ENCODE peak calls at places on chromosomes 16 and 17, in seven cellular contexts. One of them, this sample, is unnamed. For H3K27me3, the result is how much of the 10 kb centered on the place peaks cover.

GRCh38 chr16:28258571-28258970 is 33.8 kb upstream of the SBK1 start:
- DNase-seq in AG04450: no peak
- DNase-seq in aorta: peak
- DNase-seq in heart right ventricle: peak
- DNase-seq in stomach: peak
- DNase-seq in left ventricle myocardium inferior: peak
- DNase-seq in tibial nerve: no peak
- DNase-seq in this sample: peak

GRCh38 chr17:77242118-77242800 is 101.5 kb downstream of the SEC14L1 start:
- DNase-seq in AG04450: no peak
- DNase-seq in aorta: no peak
- DNase-seq in heart right ventricle: no peak
- DNase-seq in stomach: no peak
- DNase-seq in left ventricle myocardium inferior: no peak
- DNase-seq in tibial nerve: no peak
- DNase-seq in this sample: no peak

GRCh38 chr17:21174186-21174585 is 39.8 kb downstream of the TMEM11 start:
- DNase-seq in AG04450: no peak
- DNase-seq in aorta: no peak
- DNase-seq in heart right ventricle: no peak
- DNase-seq in stomach: peak
- DNase-seq in left ventricle myocardium inferior: no peak
- DNase-seq in tibial nerve: no peak
- DNase-seq in this sample: no peak

GRCh38 chr17:77254961-77255741 is 114.4 kb downstream of the SEC14L1 start:
- DNase-seq in AG04450: peak
- DNase-seq in aorta: peak
- DNase-seq in heart right ventricle: no peak
- DNase-seq in stomach: peak
- DNase-seq in left ventricle myocardium inferior: no peak
- DNase-seq in tibial nerve: no peak
- DNase-seq in this sample: no peak

GRCh38 chr17:57600092-57600491 is 145.0 kb downstream of the CCDC182 start:
- DNase-seq in AG04450: no peak
- DNase-seq in aorta: no peak
- DNase-seq in heart right ventricle: no peak
- DNase-seq in stomach: no peak
- DNase-seq in left ventricle myocardium inferior: no peak
- DNase-seq in tibial nerve: no peak
- DNase-seq in this sample: no peak

GRCh38 chr17:75078097-75079022 is 9.4 kb upstream of the SLC16A5 start:
- DNase-seq in AG04450: peak
- DNase-seq in aorta: peak
- DNase-seq in heart right ventricle: no peak
- DNase-seq in stomach: no peak
- DNase-seq in left ventricle myocardium inferior: no peak
- DNase-seq in tibial nerve: no peak
- DNase-seq in this sample: peak

GRCh38 chr17:47830396-47830907 is 889 bp downstream of the MRPL10 start:
- DNase-seq in AG04450: no peak
- DNase-seq in aorta: no peak
- DNase-seq in heart right ventricle: no peak
- DNase-seq in stomach: no peak
- DNase-seq in left ventricle myocardium inferior: no peak
- DNase-seq in tibial nerve: no peak
- DNase-seq in this sample: no peak

GRCh38 chr16:27242868-27243590 is 25.5 kb downstream of the NSMCE1 start:
- DNase-seq in AG04450: peak
- DNase-seq in aorta: peak
- DNase-seq in heart right ventricle: no peak
- DNase-seq in stomach: no peak
- DNase-seq in left ventricle myocardium inferior: no peak
- DNase-seq in tibial nerve: no peak
- DNase-seq in this sample: peak

GRCh38 chr16:426906-427249 is 1.4 kb downstream of the RAB11FIP3 start:
- DNase-seq in AG04450: no peak
- DNase-seq in aorta: no peak
- DNase-seq in heart right ventricle: no peak
- DNase-seq in stomach: no peak
- DNase-seq in left ventricle myocardium inferior: no peak
- DNase-seq in tibial nerve: peak
- DNase-seq in this sample: peak

DNA sequence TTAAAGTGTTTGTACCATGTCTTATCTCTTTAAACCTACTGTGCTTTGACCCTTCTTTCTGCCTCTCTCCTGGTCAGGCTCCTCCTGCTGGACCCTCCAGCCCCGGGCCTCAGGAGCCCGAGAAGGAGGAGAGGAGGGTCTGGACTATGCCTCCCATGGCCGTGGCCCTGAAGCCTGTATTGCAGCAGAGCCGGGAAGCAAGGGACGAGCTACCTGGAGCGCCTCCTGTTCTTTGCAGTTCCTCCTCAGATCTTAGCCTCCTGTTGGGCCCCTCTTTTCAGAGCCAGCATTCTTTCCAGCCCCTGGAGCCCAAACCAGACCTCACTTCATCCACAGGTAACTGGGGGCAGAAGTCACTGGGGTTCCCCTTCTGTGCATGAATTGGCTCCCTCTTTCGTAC is 13.6 kb downstream of the CNTROB start:
- DNase-seq in AG04450: no peak
- DNase-seq in aorta: no peak
- DNase-seq in heart right ventricle: no peak
- DNase-seq in stomach: no peak
- DNase-seq in left ventricle myocardium inferior: no peak
- DNase-seq in tibial nerve: no peak
- DNase-seq in this sample: no peak
- H3K27ac ChIP-seq in AG04450: peak
- H3K27ac ChIP-seq in aorta: no peak
- H3K27ac ChIP-seq in heart right ventricle: no peak
- H3K27ac ChIP-seq in stomach: no peak
- H3K27ac ChIP-seq in left ventricle myocardium inferior: no peak
- H3K27ac ChIP-seq in tibial nerve: no peak
- H3K27ac ChIP-seq in this sample: no peak

DNA sequence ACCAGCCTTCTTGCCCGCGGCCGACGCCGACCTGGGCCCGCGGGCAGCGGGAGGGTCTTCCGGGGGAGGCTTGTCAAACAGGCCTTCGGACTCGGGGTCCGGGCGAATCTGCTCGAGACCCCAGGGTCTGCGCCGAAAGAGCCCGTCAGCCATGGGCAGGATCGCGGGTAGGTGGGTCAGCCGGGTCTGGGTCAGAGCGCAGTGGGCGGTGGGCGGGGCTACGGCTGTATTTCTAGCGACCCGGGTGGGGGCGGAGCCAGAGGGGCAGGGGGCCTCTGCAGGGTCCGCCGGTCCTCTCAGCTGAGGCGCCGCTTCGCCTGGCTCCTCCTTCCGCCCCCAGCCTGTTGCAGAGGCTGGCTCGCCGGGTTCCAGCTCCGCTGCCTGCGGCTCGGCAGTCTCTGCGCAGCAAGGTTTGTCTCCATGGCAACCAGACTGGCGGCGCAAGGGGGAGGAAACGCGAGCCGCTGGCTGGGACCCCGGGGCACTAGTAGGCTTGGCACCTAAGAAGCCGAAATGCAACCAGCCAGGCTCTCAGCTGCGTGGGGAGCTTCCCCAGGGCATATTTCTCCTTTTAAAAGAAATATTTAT is 14.5 kb downstream of the MIS12 start:
- DNase-seq in AG04450: peak
- DNase-seq in aorta: peak
- DNase-seq in heart right ventricle: peak
- DNase-seq in stomach: peak
- DNase-seq in left ventricle myocardium inferior: peak
- DNase-seq in tibial nerve: peak
- DNase-seq in this sample: peak
- H3K27me3 ChIP-seq in AG04450: under half
- H3K27me3 ChIP-seq in aorta: under half
- H3K27me3 ChIP-seq in heart right ventricle: under half
- H3K27me3 ChIP-seq in stomach: under half
- H3K27me3 ChIP-seq in left ventricle myocardium inferior: under half
- H3K27me3 ChIP-seq in tibial nerve: under half
- H3K27me3 ChIP-seq in this sample: under half

GRCh38 chr16:86514656-86515376 is 4.5 kb downstream of the FOXF1 start:
- DNase-seq in AG04450: no peak
- DNase-seq in aorta: no peak
- DNase-seq in heart right ventricle: no peak
- DNase-seq in stomach: no peak
- DNase-seq in left ventricle myocardium inferior: no peak
- DNase-seq in tibial nerve: no peak
- DNase-seq in this sample: no peak
- H3K27ac ChIP-seq in AG04450: peak
- H3K27ac ChIP-seq in aorta: no peak
- H3K27ac ChIP-seq in heart right ventricle: no peak
- H3K27ac ChIP-seq in stomach: peak
- H3K27ac ChIP-seq in left ventricle myocardium inferior: no peak
- H3K27ac ChIP-seq in tibial nerve: no peak
- H3K27ac ChIP-seq in this sample: no peak

GRCh38 chr17:66965801-66966528 is 1.5 kb downstream of the CACNG4 start:
- DNase-seq in AG04450: no peak
- DNase-seq in aorta: no peak
- DNase-seq in heart right ventricle: no peak
- DNase-seq in stomach: no peak
- DNase-seq in left ventricle myocardium inferior: no peak
- DNase-seq in tibial nerve: no peak
- DNase-seq in this sample: no peak
- H3K27me3 ChIP-seq in AG04450: half or more
- H3K27me3 ChIP-seq in aorta: under half
- H3K27me3 ChIP-seq in heart right ventricle: half or more
- H3K27me3 ChIP-seq in stomach: under half
- H3K27me3 ChIP-seq in left ventricle myocardium inferior: half or more
- H3K27me3 ChIP-seq in tibial nerve: half or more
- H3K27me3 ChIP-seq in this sample: under half

GRCh38 chr17:82288602-82288927 is 15.1 kb upstream of the CSNK1D start:
- DNase-seq in AG04450: no peak
- DNase-seq in aorta: no peak
- DNase-seq in heart right ventricle: no peak
- DNase-seq in stomach: no peak
- DNase-seq in left ventricle myocardium inferior: no peak
- DNase-seq in tibial nerve: no peak
- DNase-seq in this sample: no peak

GRCh38 chr17:82291582-82292250 is 18.2 kb upstream of the CSNK1D start:
- DNase-seq in AG04450: no peak
- DNase-seq in aorta: no peak
- DNase-seq in heart right ventricle: no peak
- DNase-seq in stomach: no peak
- DNase-seq in left ventricle myocardium inferior: no peak
- DNase-seq in tibial nerve: no peak
- DNase-seq in this sample: peak

GRCh38 chr17:82287849-82288601 is 14.5 kb upstream of the CSNK1D start:
- DNase-seq in AG04450: peak
- DNase-seq in aorta: peak
- DNase-seq in heart right ventricle: peak
- DNase-seq in stomach: peak
- DNase-seq in left ventricle myocardium inferior: peak
- DNase-seq in tibial nerve: no peak
- DNase-seq in this sample: peak

GRCh38 chr17:82292251-82293154 is 19.0 kb upstream of the CSNK1D start:
- DNase-seq in AG04450: peak
- DNase-seq in aorta: peak
- DNase-seq in heart right ventricle: peak
- DNase-seq in stomach: peak
- DNase-seq in left ventricle myocardium inferior: peak
- DNase-seq in tibial nerve: peak
- DNase-seq in this sample: peak

DNA sequence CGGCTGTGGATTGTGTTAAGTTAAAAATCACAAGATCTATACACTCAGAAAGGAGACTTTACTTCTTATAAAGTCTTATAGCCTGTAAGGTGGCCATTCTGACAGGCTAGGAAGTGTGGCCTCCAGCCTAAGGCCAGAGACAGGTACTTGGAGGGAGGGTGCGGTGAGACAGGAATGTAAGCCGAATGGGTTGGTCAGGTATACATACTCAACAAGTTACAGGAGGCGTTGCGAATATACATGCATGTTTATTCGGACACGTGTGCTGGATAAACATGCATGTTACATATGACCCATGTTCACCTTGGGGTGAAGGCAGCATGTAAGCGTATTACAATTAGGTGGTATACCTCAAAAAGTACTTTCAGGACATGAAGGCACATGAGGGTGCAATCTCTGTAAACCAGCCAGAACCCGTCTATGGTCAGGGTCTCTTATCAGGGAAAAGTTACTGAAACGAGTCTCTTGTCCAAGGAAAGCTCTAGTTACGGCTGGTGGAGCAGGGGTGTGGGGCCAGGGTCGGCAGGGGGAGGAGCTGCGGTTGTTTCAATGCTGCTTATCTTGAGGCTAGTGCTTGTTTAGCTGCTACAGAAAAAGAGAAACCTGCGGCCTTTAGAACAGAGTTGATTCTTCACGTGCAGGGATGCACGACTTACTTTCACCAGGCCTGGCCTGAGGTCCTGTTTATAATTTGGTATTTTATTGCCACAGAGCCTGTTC is 16.5 kb upstream of the CSNK1D start:
- DNase-seq in AG04450: no peak
- DNase-seq in aorta: no peak
- DNase-seq in heart right ventricle: no peak
- DNase-seq in stomach: no peak
- DNase-seq in left ventricle myocardium inferior: no peak
- DNase-seq in tibial nerve: no peak
- DNase-seq in this sample: no peak
- H3K27ac ChIP-seq in AG04450: no peak
- H3K27ac ChIP-seq in aorta: no peak
- H3K27ac ChIP-seq in heart right ventricle: peak
- H3K27ac ChIP-seq in stomach: peak
- H3K27ac ChIP-seq in left ventricle myocardium inferior: peak
- H3K27ac ChIP-seq in tibial nerve: no peak
- H3K27ac ChIP-seq in this sample: no peak

DNA sequence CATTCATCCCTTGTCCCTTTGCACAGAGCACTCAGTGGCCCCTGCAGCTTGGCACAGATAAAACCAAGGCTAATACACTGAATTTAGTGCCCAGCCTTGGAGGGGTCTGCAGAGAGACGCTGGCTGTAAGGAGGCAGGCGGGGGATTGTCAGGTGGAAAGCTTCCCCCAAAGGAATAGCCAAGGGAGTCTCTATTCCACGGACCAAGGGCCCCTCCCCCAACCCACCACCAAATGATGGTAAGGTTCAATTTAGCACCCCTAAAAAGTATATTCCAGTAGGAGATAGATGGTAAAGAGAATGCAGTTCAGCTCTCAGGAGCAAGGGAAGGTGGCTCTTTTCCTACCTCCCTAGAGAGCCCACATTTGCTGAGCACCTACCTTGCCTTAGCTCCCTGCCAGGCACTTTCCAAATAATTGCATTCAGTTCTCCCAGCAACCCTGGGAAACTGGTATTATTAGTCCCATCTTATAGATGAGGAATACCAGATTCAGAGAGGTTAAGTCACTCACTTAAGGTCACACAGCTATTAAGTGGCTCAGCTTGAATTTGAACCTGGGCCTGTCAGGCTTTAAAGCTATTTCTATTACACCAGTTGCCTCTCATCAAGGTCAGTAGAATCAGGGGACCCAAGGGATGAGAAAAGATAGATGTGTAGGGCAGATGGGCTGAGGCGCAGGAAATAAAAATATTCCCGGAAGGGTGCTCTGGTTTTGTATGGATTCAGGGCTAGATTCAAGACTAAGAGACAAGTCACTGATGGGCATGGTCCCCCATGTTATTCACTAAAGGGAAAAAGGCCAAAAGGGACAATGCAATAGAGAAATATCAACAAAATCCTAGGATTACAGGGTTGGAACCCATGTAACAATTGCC is 20.0 kb upstream of the ZFHX3 start:
- DNase-seq in AG04450: no peak
- DNase-seq in aorta: peak
- DNase-seq in heart right ventricle: no peak
- DNase-seq in stomach: no peak
- DNase-seq in left ventricle myocardium inferior: no peak
- DNase-seq in tibial nerve: no peak
- DNase-seq in this sample: no peak
- H3K27me3 ChIP-seq in AG04450: under half
- H3K27me3 ChIP-seq in aorta: under half
- H3K27me3 ChIP-seq in heart right ventricle: under half
- H3K27me3 ChIP-seq in stomach: under half
- H3K27me3 ChIP-seq in left ventricle myocardium inferior: under half
- H3K27me3 ChIP-seq in tibial nerve: under half
- H3K27me3 ChIP-seq in this sample: under half

This sample was measured in right cardiac atrium.